ENCODE peak calls at places on chromosome 2, in seven cellular contexts. One of them, this sample, is unnamed.

GRCh38 chr2:213991454-213992108 is 419.3 kb upstream of the VWC2L start:
- DNase-seq in astrocyte of the cerebellum: no peak
- DNase-seq in cardiac fibroblast: peak; percentile 13
- DNase-seq in Peyer's patch: no peak
- DNase-seq in ovary: no peak
- DNase-seq in HCT116: no peak
- DNase-seq in astrocyte: peak; percentile 15
- DNase-seq in this sample: peak; percentile 70

GRCh38 chr2:211062213-211062612 is 505.8 kb downstream of the CPS1 start:
- DNase-seq in astrocyte of the cerebellum: no peak
- DNase-seq in cardiac fibroblast: no peak
- DNase-seq in Peyer's patch: no peak
- DNase-seq in ovary: no peak
- DNase-seq in HCT116: no peak
- DNase-seq in astrocyte: no peak
- DNase-seq in this sample: no peak

GRCh38 chr2:219759801-219760200 is 132.4 kb downstream of the SLC4A3 start:
- DNase-seq in astrocyte of the cerebellum: no peak
- DNase-seq in cardiac fibroblast: no peak
- DNase-seq in Peyer's patch: no peak
- DNase-seq in ovary: no peak
- DNase-seq in HCT116: no peak
- DNase-seq in astrocyte: no peak
- DNase-seq in this sample: no peak

GRCh38 chr2:23287250-23287704 is 97.7 kb upstream of the KLHL29 start:
- DNase-seq in astrocyte of the cerebellum: peak; percentile 11
- DNase-seq in cardiac fibroblast: peak; percentile 62
- DNase-seq in Peyer's patch: no peak
- DNase-seq in ovary: peak; percentile 22
- DNase-seq in HCT116: no peak
- DNase-seq in astrocyte: peak; percentile 60
- DNase-seq in this sample: peak; percentile 37

GRCh38 chr2:141810148-141810547 is 320.7 kb downstream of the LRP1B start:
- DNase-seq in astrocyte of the cerebellum: no peak
- DNase-seq in cardiac fibroblast: no peak
- DNase-seq in Peyer's patch: no peak
- DNase-seq in ovary: no peak
- DNase-seq in HCT116: no peak
- DNase-seq in astrocyte: no peak
- DNase-seq in this sample: no peak

GRCh38 chr2:231866450-231866849 is 59.7 kb downstream of the NPPC start:
- DNase-seq in astrocyte of the cerebellum: no peak
- DNase-seq in cardiac fibroblast: no peak
- DNase-seq in Peyer's patch: no peak
- DNase-seq in ovary: no peak
- DNase-seq in HCT116: no peak
- DNase-seq in astrocyte: no peak
- DNase-seq in this sample: no peak

GRCh38 chr2:164903944-164904343 is 51.4 kb downstream of the SLC38A11 start:
- DNase-seq in astrocyte of the cerebellum: no peak
- DNase-seq in cardiac fibroblast: no peak
- DNase-seq in Peyer's patch: no peak
- DNase-seq in ovary: no peak
- DNase-seq in HCT116: no peak
- DNase-seq in astrocyte: no peak
- DNase-seq in this sample: peak; percentile 23

GRCh38 chr2:88959480-88960204 is 268.2 kb downstream of the RPIA start:
- DNase-seq in astrocyte of the cerebellum: no peak
- DNase-seq in cardiac fibroblast: peak; percentile 5
- DNase-seq in Peyer's patch: no peak
- DNase-seq in ovary: no peak
- DNase-seq in HCT116: no peak
- DNase-seq in astrocyte: no peak
- DNase-seq in this sample: peak; percentile 51

GRCh38 chr2:112724611-112725525 is 4.0 kb downstream of the NT5DC4 start:
- DNase-seq in astrocyte of the cerebellum: no peak
- DNase-seq in cardiac fibroblast: no peak
- DNase-seq in Peyer's patch: no peak
- DNase-seq in ovary: no peak
- DNase-seq in HCT116: no peak
- DNase-seq in astrocyte: no peak
- DNase-seq in this sample: no peak

GRCh38 chr2:126822115-126822514 is 76.6 kb upstream of the TEX51 start:
- DNase-seq in astrocyte of the cerebellum: no peak
- DNase-seq in cardiac fibroblast: no peak
- DNase-seq in Peyer's patch: no peak
- DNase-seq in ovary: no peak
- DNase-seq in HCT116: no peak
- DNase-seq in astrocyte: no peak
- DNase-seq in this sample: no peak

GRCh38 chr2:165778187-165778556 is 15.9 kb downstream of the GALNT3 start:
- DNase-seq in astrocyte of the cerebellum: no peak
- DNase-seq in cardiac fibroblast: no peak
- DNase-seq in Peyer's patch: no peak
- DNase-seq in ovary: no peak
- DNase-seq in HCT116: no peak
- DNase-seq in astrocyte: no peak
- DNase-seq in this sample: no peak

GRCh38 chr2:72147971-72148369 is 308 bp upstream of the CYP26B1 start:
- DNase-seq in astrocyte of the cerebellum: no peak
- DNase-seq in cardiac fibroblast: no peak
- DNase-seq in Peyer's patch: no peak
- DNase-seq in ovary: no peak
- DNase-seq in HCT116: no peak
- DNase-seq in astrocyte: no peak
- DNase-seq in this sample: no peak
- H3K4me3 ChIP-seq in astrocyte of the cerebellum: peak overlapping the region; percentile 14
- H3K4me3 ChIP-seq in cardiac fibroblast: peak overlapping the region; percentile 27
- H3K4me3 ChIP-seq in Peyer's patch: peak overlapping the region; percentile 29
- H3K4me3 ChIP-seq in ovary: peak overlapping the region; percentile 17
- H3K4me3 ChIP-seq in HCT116: peak overlapping the region; percentile 54
- H3K4me3 ChIP-seq in astrocyte: peak overlapping the region; percentile 17
- H3K4me3 ChIP-seq in this sample: no peak overlapping the region

GRCh38 chr2:68646303-68646702 is 2.9 kb downstream of the PROKR1 start:
- DNase-seq in astrocyte of the cerebellum: no peak
- DNase-seq in cardiac fibroblast: no peak
- DNase-seq in Peyer's patch: no peak
- DNase-seq in ovary: no peak
- DNase-seq in HCT116: peak; percentile 1
- DNase-seq in astrocyte: no peak
- DNase-seq in this sample: peak; percentile 18
- TF ChIP-seq CTCF in astrocyte of the cerebellum: peak; percentile 19
- TF ChIP-seq CTCF in cardiac fibroblast: no peak
- TF ChIP-seq CTCF in Peyer's patch: no peak
- TF ChIP-seq CTCF in ovary: no peak
- TF ChIP-seq CTCF in HCT116: peak; percentile 21
- TF ChIP-seq CTCF in astrocyte: no peak
- TF ChIP-seq CTCF in this sample: peak; percentile 46

DNA sequence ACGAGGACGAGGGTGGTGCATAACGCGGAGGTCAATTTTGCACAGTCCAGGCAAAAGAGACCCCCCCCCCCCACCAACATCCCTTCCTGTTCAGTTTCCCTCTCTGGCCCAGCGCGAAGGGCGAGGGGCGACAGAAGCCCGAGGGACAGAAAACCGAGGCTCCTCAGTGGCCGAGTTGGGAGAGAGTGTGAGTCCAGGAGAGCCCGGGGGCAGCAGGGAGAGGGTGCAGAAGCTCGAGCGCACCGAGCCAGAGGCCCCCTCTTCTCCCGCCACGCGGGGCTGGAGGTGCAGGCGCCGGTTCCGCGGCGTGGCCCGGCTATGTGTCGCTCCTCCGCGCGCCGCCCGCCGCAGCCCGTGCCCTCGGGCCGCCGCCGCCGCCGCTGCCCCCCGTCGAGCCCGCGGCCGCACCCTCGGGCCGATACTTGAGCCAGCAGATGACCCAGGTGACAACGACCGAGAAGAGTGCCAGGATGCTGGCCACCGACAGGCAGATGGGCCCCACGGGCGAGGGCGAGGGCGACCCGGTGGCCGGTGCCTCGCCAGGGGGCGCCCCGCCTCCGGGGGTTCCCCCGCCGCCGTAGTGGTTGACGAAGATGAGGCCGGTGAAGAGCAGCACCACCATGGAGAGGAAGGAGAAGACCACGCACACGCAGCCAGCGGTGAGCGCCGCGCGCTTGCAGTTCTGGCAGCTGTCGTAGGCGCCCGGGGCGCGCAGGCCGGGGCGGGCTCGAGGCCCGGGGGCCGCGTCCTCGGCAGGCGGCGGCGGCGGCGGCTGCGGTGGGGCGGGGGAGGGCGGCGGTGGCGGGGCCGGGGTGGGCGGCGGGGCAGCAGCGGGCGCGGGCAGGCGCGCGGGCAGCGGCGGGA is 20.1 kb upstream of the PAX3 start:
- DNase-seq in astrocyte of the cerebellum: no peak
- DNase-seq in cardiac fibroblast: no peak
- DNase-seq in Peyer's patch: peak; percentile 58
- DNase-seq in ovary: no peak
- DNase-seq in HCT116: no peak
- DNase-seq in astrocyte: no peak
- DNase-seq in this sample: no peak
- H3K4me3 ChIP-seq in astrocyte of the cerebellum: peak overlapping the region; percentile 51
- H3K4me3 ChIP-seq in cardiac fibroblast: peak overlapping the region; percentile 39
- H3K4me3 ChIP-seq in Peyer's patch: peak overlapping the region; percentile 53
- H3K4me3 ChIP-seq in ovary: peak overlapping the region; percentile 51
- H3K4me3 ChIP-seq in HCT116: peak overlapping the region; percentile 58
- H3K4me3 ChIP-seq in astrocyte: peak overlapping the region; percentile 54
- H3K4me3 ChIP-seq in this sample: peak overlapping the region; percentile 34

GRCh38 chr2:65722028-65722427 is 289.6 kb upstream of the SPRED2 start:
- DNase-seq in astrocyte of the cerebellum: no peak
- DNase-seq in cardiac fibroblast: no peak
- DNase-seq in Peyer's patch: no peak
- DNase-seq in ovary: peak; percentile 60
- DNase-seq in HCT116: no peak
- DNase-seq in astrocyte: no peak
- DNase-seq in this sample: peak; percentile 48
- TF ChIP-seq CTCF in astrocyte of the cerebellum: peak; percentile 63
- TF ChIP-seq CTCF in cardiac fibroblast: no peak
- TF ChIP-seq CTCF in Peyer's patch: no peak
- TF ChIP-seq CTCF in ovary: peak; percentile 29
- TF ChIP-seq CTCF in HCT116: peak; percentile 6
- TF ChIP-seq CTCF in astrocyte: no peak
- TF ChIP-seq CTCF in this sample: peak; percentile 73

DNA sequence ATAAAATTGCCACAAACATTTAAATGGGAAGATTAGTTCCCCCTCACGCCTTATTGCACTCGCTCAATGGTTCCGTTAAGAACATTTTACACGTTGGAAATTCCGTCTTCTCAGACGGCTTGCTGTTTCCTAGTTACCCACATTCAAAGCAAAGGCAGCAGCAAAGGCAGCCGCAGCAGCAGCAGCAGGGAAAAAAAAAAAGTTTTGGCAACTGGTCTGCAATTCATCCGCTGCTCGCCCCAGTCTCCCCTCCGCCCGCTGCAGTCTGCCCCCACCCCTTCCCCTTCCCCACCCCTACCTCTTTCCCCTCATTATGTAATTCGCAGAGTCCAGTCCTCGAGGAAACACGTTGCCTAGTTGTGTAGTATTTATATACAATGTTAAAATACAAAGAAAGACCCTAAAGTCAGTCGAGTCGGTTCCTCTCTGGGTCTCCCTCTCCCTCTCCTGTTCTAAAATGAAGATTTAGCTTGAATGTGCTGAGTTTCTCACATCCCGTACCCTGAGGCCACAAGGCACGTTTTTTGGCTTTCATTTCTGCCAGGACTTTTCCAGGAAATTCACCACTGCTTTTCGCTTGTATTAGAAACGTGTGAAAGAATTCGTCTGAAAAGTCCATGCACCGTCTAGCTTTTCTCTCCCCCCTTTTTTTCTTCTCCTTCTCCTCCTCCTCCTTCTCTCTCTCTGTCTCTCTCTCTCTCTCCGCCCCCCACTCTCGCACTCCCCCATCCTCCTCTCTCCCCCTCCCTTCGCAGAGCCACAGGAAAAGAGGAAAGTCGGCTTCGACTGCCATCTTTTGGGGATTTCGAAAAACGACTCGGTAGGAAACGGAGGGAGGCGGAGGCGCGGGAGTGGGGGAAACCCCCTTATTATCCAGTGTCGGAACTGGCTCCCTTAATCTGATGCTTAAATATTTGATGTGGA is 140.0 kb downstream of the MEIS1 start:
- DNase-seq in astrocyte of the cerebellum: peak; percentile 91
- DNase-seq in cardiac fibroblast: peak; percentile 86
- DNase-seq in Peyer's patch: no peak
- DNase-seq in ovary: peak; percentile 85
- DNase-seq in HCT116: no peak
- DNase-seq in astrocyte: peak; percentile 82
- DNase-seq in this sample: peak; percentile 55
- H3K4me3 ChIP-seq in astrocyte of the cerebellum: peak overlapping the region; percentile 51
- H3K4me3 ChIP-seq in cardiac fibroblast: peak overlapping the region; percentile 55
- H3K4me3 ChIP-seq in Peyer's patch: peak overlapping the region; percentile 26
- H3K4me3 ChIP-seq in ovary: peak overlapping the region; percentile 70
- H3K4me3 ChIP-seq in HCT116: no peak overlapping the region
- H3K4me3 ChIP-seq in astrocyte: peak overlapping the region; percentile 60
- H3K4me3 ChIP-seq in this sample: peak overlapping the region; percentile 57

GRCh38 chr2:206443735-206444527 is 599 bp downstream of the ADAM23 start:
- DNase-seq in astrocyte of the cerebellum: no peak
- DNase-seq in cardiac fibroblast: no peak
- DNase-seq in Peyer's patch: peak; percentile 53
- DNase-seq in ovary: peak; percentile 18
- DNase-seq in HCT116: no peak
- DNase-seq in astrocyte: peak; percentile 20
- DNase-seq in this sample: no peak
- TF ChIP-seq CTCF in astrocyte of the cerebellum: no peak
- TF ChIP-seq CTCF in cardiac fibroblast: no peak
- TF ChIP-seq CTCF in Peyer's patch: no peak
- TF ChIP-seq CTCF in ovary: no peak
- TF ChIP-seq CTCF in HCT116: no peak
- TF ChIP-seq CTCF in astrocyte: no peak
- TF ChIP-seq CTCF in this sample: no peak

GRCh38 chr2:25132693-25133092 is 35.7 kb downstream of the POMC start:
- DNase-seq in astrocyte of the cerebellum: no peak
- DNase-seq in cardiac fibroblast: no peak
- DNase-seq in Peyer's patch: no peak
- DNase-seq in ovary: no peak
- DNase-seq in HCT116: no peak
- DNase-seq in astrocyte: no peak
- DNase-seq in this sample: no peak
- H3K4me3 ChIP-seq in astrocyte of the cerebellum: no peak overlapping the region
- H3K4me3 ChIP-seq in cardiac fibroblast: no peak overlapping the region
- H3K4me3 ChIP-seq in Peyer's patch: no peak overlapping the region
- H3K4me3 ChIP-seq in ovary: no peak overlapping the region
- H3K4me3 ChIP-seq in HCT116: no peak overlapping the region
- H3K4me3 ChIP-seq in astrocyte: no peak overlapping the region
- H3K4me3 ChIP-seq in this sample: no peak overlapping the region